ENCODE peak calls at places on chromosomes 12 and 14, in five cellular contexts. Q, R, N, U and D are unnamed samples.
A peak's percentile ranks its signal among the peaks of the same experiment; 100 is the strongest.

GRCh38 chr12:127716181-127716580 is 550.8 kb upstream of the TMEM132C start:
- DNase-seq in Q (no peak), R (no peak), N (no peak), U (no peak), D (no peak)

GRCh38 chr12:57868870-57869609 is 22.5 kb upstream of the CTDSP2 start:
- DNase-seq in Q (no peak), R (no peak), N (no peak), U (no peak), D (no peak)

GRCh38 chr12:42609605-42610004 is 20.1 kb upstream of the PRICKLE1 start:
- DNase-seq in Q (no peak), R (no peak), N (no peak), U (no peak), D (no peak)

GRCh38 chr12:48997719-48998496 is 1.3 kb downstream of the DDN start:
- DNase-seq in Q (peak; percentile 43), R (no peak), N (peak; percentile 92), U (no peak), D (no peak)

GRCh38 chr12:6091786-6092566 is 32.5 kb downstream of the VWF start:
- DNase-seq in Q (no peak), R (no peak), N (no peak), U (no peak), D (no peak)

GRCh38 chr14:50039734-50040400 is 76.5 kb downstream of the VCPKMT start:
- DNase-seq in Q (no peak), R (peak; percentile 17), N (no peak), U (no peak), D (no peak)

GRCh38 chr12:47910486-47910885 is 5.7 kb upstream of the VDR start:
- DNase-seq in Q (no peak), R (peak; percentile 24), N (no peak), U (no peak), D (no peak)

GRCh38 chr12:45259732-45260480 is 44.0 kb downstream of the ANO6 start:
- DNase-seq in Q (no peak), R (peak; percentile 25), N (no peak), U (no peak), D (no peak)

GRCh38 chr12:116183741-116184141 is 93.8 kb downstream of the MED13L start:
- DNase-seq in Q (no peak), R (peak; percentile 21), N (no peak), U (no peak), D (no peak)

GRCh38 chr14:61335049-61335448 is 13.7 kb downstream of the PRKCH start:
- DNase-seq in Q (no peak), R (no peak), N (no peak), U (no peak), D (no peak)

GRCh38 chr14:104989951-104990303 is 4.3 kb downstream of the CLBA1 start:
- DNase-seq in Q (no peak), R (no peak), N (no peak), U (no peak), D (no peak)

GRCh38 chr12:8088574-8088973 is 6.5 kb downstream of the NECAP1 start:
- DNase-seq in Q (no peak), R (no peak), N (peak; percentile 44), U (no peak), D (no peak)

GRCh38 chr12:26031318-26031717 is 72.8 kb downstream of the RASSF8 start:
- DNase-seq in Q (no peak), R (no peak), N (no peak), U (no peak), D (no peak)

GRCh38 chr12:94704452-94704871 is 54.1 kb upstream of the TMCC3 start:
- DNase-seq in Q (no peak), R (peak; percentile 79), N (no peak), U (peak; percentile 32), D (peak; percentile 21)

GRCh38 chr12:130162267-130162666 is at the start of gene FZD10:
- DNase-seq in Q (no peak), R (no peak), N (no peak), U (no peak), D (no peak)

GRCh38 chr12:9867531-9867930 is 1.6 kb downstream of the CLEC2B start:
- DNase-seq in Q (no peak), R (no peak), N (no peak), U (no peak), D (no peak)

GRCh38 chr12:2180737-2181082 is 127.9 kb downstream of the CACNA1C start:
- DNase-seq in Q (no peak), R (no peak), N (no peak), U (no peak), D (no peak)

GRCh38 chr14:34722723-34723545 is 8.5 kb upstream of the CFL2 start:
- DNase-seq in Q (peak; percentile 39), R (peak; percentile 37), N (peak; percentile 71), U (no peak), D (no peak)

GRCh38 chr14:74504874-74505617 is 11.5 kb downstream of the ISCA2 start:
- DNase-seq in Q (no peak), R (no peak), N (no peak), U (no peak), D (no peak)

GRCh38 chr14:74804219-74804825 is 41.2 kb downstream of the YLPM1 start:
- DNase-seq in Q (peak; percentile 48), R (peak; percentile 57), N (peak; percentile 36), U (peak; percentile 13), D (no peak)

GRCh38 chr12:51450333-51450732 is 25.7 kb downstream of the SLC4A8 start:
- DNase-seq in Q (no peak), R (no peak), N (no peak), U (no peak), D (no peak)

GRCh38 chr12:65881965-65882413 is 57.7 kb downstream of the HMGA2 start:
- DNase-seq in Q (peak; percentile 47), R (no peak), N (peak; percentile 43), U (no peak), D (no peak)

GRCh38 chr12:121522962-121523361 is 57.9 kb downstream of the KDM2B start:
- DNase-seq in Q (no peak), R (no peak), N (peak; percentile 46), U (no peak), D (no peak)

GRCh38 chr14:64628940-64629403 is 75.3 kb upstream of the PLEKHG3 start:
- DNase-seq in Q (no peak), R (peak; percentile 98), N (no peak), U (peak; percentile 96), D (no peak)

GRCh38 chr12:30806989-30807694 is 52.4 kb upstream of the CAPRIN2 start:
- DNase-seq in Q (peak; percentile 28), R (peak; percentile 63), N (no peak), U (no peak), D (no peak)

GRCh38 chr14:103230658-103231334 is 103.2 kb upstream of the EIF5 start:
- DNase-seq in Q (no peak), R (no peak), N (no peak), U (no peak), D (no peak)

GRCh38 chr12:49932023-49932422 is 18.5 kb upstream of the AQP2 start:
- DNase-seq in Q (no peak), R (no peak), N (no peak), U (no peak), D (no peak)

GRCh38 chr14:21454843-21455550 is 926 bp downstream of the CHD8 start:
- DNase-seq in Q (no peak), R (peak; percentile 4), N (no peak), U (no peak), D (no peak)

GRCh38 chr12:53046655-53047220 is 3.1 kb upstream of the TNS2 start:
- DNase-seq in Q (peak; percentile 60), R (peak; percentile 85), N (peak; percentile 46), U (peak; percentile 64), D (no peak)

GRCh38 chr12:44428825-44429224 is 447.3 kb downstream of the NELL2 start:
- DNase-seq in Q (no peak), R (no peak), N (no peak), U (no peak), D (no peak)

GRCh38 chr14:78933948-78934524 is 763.9 kb downstream of the NRXN3 start:
- DNase-seq in Q (peak; percentile 19), R (peak; percentile 25), N (peak; percentile 30), U (no peak), D (no peak)
- TF ChIP-seq CTCF in Q (peak; percentile 66), R (peak; percentile 79), N (peak; percentile 13), U (peak; percentile 59), D (peak; percentile 51)

DNA sequence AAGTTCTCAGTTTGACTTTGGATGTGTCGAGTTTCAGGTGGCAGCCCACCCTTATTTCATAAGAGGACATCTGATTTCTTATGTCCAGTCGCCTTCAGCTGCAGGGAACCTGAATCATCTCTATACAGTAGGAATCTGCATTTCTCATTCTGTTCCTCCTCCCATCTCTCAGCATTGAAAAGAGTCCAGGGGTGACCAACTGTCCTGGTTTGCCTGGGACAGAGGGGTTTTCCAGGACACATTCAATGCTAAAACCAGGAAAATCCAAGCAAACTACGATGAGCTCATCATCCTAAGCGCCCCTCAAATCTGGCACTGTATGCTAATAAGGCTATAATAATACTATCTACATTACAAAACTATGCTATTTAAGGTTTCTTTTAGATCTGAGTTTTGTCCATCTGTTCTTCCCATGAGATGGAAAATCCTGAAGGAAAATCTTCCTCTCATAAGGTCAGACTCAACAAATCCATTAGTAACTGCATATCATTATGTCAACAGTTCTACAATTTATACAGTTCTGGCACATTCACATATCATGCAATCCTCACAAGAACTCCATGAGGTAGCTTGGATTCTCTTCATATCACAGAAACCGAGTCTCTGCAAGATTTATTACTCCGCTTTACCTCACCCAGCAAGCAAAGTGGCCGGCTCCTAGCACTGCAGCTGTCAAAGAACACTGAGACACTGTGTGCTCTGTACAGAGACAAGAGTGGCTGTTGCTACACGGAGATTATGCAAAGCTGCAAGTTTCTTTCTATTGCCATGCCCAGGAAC is 15.6 kb upstream of the CALM1 start:
- DNase-seq in Q (no peak), R (no peak), N (no peak), U (no peak), D (no peak)
- TF ChIP-seq CTCF in Q (no peak), R (no peak), N (no peak), U (no peak), D (no peak)

DNA sequence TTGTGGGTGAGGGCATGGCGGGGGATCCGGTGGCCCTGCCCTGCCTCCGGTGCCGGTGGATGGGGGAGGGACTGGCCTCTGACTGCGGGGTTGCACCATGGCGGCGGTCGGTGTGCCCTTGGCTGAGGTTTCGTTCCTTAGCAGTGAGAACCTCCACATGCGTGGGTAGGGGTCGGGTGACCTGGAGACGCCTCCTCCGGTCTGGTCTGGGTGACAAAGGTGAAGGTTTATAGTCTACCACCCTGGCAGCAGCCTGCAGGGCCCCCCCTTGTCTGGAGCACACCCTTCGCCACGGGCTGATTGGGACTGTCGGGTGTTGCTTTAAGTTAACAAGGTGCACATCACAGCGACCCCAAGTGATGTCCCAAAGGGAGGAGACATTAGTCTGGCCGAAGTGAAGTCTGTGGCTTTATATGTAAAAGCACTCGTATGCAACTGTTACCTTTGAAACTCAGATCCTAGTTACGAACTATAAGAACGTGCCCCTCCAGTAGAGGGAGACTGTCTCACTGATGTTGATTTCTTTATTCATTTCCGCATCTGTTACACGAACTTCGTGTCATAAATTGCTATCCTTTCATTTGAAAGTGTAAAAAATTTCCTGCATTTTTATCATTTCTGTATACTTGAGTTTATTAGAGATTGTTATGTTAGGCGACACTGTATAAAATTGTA is 74.4 kb downstream of the WDR20 start:
- DNase-seq in Q (no peak), R (no peak), N (peak; percentile 64), U (no peak), D (no peak)
- TF ChIP-seq CTCF in Q (no peak), R (peak; percentile 67), N (no peak), U (peak; percentile 28), D (peak; percentile 21)

DNA sequence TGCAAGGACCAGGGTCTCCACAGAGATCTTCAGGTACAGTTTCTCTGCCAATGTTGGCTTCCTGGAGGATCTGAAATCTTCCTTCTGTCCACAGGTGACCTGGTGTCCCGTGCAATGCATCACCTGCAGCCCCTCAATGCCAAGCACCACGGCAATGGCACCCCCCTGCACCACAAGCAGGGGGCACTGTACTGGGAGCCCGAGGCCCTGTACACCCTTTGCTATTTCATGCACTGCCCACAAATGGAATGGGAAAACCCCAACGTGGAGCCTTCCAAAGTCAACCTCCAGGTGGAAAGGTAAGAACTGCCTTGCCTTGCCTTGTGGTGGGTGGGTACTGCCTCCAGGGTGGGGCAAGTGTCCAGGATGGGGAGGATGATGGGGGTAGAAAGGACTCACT is 141.8 kb upstream of the PWP1 start:
- DNase-seq in Q (no peak), R (no peak), N (no peak), U (no peak), D (no peak)
- TF ChIP-seq CTCF in Q (no peak), R (no peak), N (no peak), U (no peak), D (no peak)